ENCODE peak calls at places on chromosomes 3 and 15, in eight cellular contexts. One of them, this sample, is unnamed.

GRCh38 chr3:46368569-46368968 is 2.2 kb upstream of the CCR5 start:
- DNase-seq in stomach: peak
- DNase-seq in heart left ventricle: peak
- DNase-seq in kidney epithelial cell: no peak
- DNase-seq in progenitor cell of endocrine pancreas: no peak
- DNase-seq in IMR-90: no peak
- DNase-seq in breast epithelium: no peak
- DNase-seq in B cell: peak
- DNase-seq in this sample: peak

GRCh38 chr3:134364061-134364935 is 9.9 kb downstream of the AMOTL2 start:
- DNase-seq in IMR-90: peak
- DNase-seq in heart left ventricle: peak
- DNase-seq in breast epithelium: peak
- DNase-seq in B cell: no peak
- DNase-seq in progenitor cell of endocrine pancreas: peak
- DNase-seq in kidney epithelial cell: peak
- DNase-seq in stomach: peak
- DNase-seq in this sample: peak

GRCh38 chr3:100045696-100046095 is 68.6 kb downstream of the FILIP1L start:
- DNase-seq in progenitor cell of endocrine pancreas: no peak
- DNase-seq in kidney epithelial cell: no peak
- DNase-seq in B cell: no peak
- DNase-seq in heart left ventricle: peak
- DNase-seq in IMR-90: peak
- DNase-seq in breast epithelium: no peak
- DNase-seq in stomach: no peak
- DNase-seq in this sample: peak

GRCh38 chr3:4866841-4867240 is 112.4 kb upstream of the BHLHE40 start:
- DNase-seq in heart left ventricle: no peak
- DNase-seq in kidney epithelial cell: no peak
- DNase-seq in progenitor cell of endocrine pancreas: no peak
- DNase-seq in stomach: no peak
- DNase-seq in IMR-90: peak
- DNase-seq in breast epithelium: no peak
- DNase-seq in B cell: no peak
- DNase-seq in this sample: no peak

GRCh38 chr3:128584412-128585020 is 66.1 kb downstream of the RPN1 start:
- DNase-seq in stomach: peak
- DNase-seq in IMR-90: peak
- DNase-seq in heart left ventricle: peak
- DNase-seq in B cell: peak
- DNase-seq in progenitor cell of endocrine pancreas: peak
- DNase-seq in breast epithelium: peak
- DNase-seq in kidney epithelial cell: peak
- DNase-seq in this sample: no peak

GRCh38 chr3:64575211-64575844 is 112.5 kb downstream of the ADAMTS9 start:
- DNase-seq in B cell: no peak
- DNase-seq in heart left ventricle: no peak
- DNase-seq in kidney epithelial cell: no peak
- DNase-seq in breast epithelium: no peak
- DNase-seq in stomach: no peak
- DNase-seq in progenitor cell of endocrine pancreas: no peak
- DNase-seq in IMR-90: peak
- DNase-seq in this sample: no peak

GRCh38 chr3:8482960-8483665 is 18.5 kb upstream of the LMCD1 start:
- DNase-seq in stomach: peak
- DNase-seq in B cell: no peak
- DNase-seq in breast epithelium: peak
- DNase-seq in IMR-90: peak
- DNase-seq in kidney epithelial cell: peak
- DNase-seq in progenitor cell of endocrine pancreas: no peak
- DNase-seq in heart left ventricle: peak
- DNase-seq in this sample: no peak

GRCh38 chr3:157816296-157816695 is 289.9 kb downstream of the SHOX2 start:
- DNase-seq in breast epithelium: no peak
- DNase-seq in stomach: no peak
- DNase-seq in B cell: no peak
- DNase-seq in heart left ventricle: no peak
- DNase-seq in progenitor cell of endocrine pancreas: no peak
- DNase-seq in IMR-90: no peak
- DNase-seq in kidney epithelial cell: no peak
- DNase-seq in this sample: no peak

GRCh38 chr3:189142527-189142926 is 29.2 kb upstream of the TPRG1 start:
- DNase-seq in progenitor cell of endocrine pancreas: no peak
- DNase-seq in stomach: no peak
- DNase-seq in kidney epithelial cell: no peak
- DNase-seq in heart left ventricle: no peak
- DNase-seq in breast epithelium: no peak
- DNase-seq in B cell: no peak
- DNase-seq in IMR-90: no peak
- DNase-seq in this sample: no peak

GRCh38 chr15:57559875-57560274 is 31.8 kb upstream of the MYZAP start:
- DNase-seq in IMR-90: no peak
- DNase-seq in heart left ventricle: peak
- DNase-seq in kidney epithelial cell: no peak
- DNase-seq in breast epithelium: peak
- DNase-seq in progenitor cell of endocrine pancreas: peak
- DNase-seq in stomach: peak
- DNase-seq in B cell: peak
- DNase-seq in this sample: no peak

GRCh38 chr3:52441122-52441771 is 3.7 kb downstream of the SEMA3G start:
- DNase-seq in breast epithelium: no peak
- DNase-seq in heart left ventricle: no peak
- DNase-seq in IMR-90: no peak
- DNase-seq in stomach: no peak
- DNase-seq in progenitor cell of endocrine pancreas: no peak
- DNase-seq in B cell: no peak
- DNase-seq in kidney epithelial cell: no peak
- DNase-seq in this sample: no peak

DNA sequence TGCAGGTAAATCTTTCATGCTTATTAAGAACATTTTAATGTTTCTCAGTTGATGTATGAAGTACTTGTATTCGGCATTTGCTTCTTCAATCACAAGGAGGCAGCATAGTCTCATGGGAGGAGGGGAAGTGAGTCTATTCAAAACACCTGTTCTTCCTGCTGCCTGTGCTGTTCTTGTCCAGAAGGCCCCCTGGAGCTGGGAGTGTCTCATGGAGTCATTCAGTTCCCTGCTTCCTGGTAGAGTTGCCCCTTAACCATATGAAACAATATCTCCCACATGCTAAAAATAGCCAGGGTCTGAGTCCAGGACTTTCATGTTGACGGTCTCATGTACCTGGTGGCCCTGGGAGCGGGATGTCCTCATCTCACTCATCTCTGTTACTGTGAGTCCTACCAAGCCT is 15.5 kb upstream of the PPP1R2 start:
- DNase-seq in breast epithelium: no peak
- DNase-seq in IMR-90: peak
- DNase-seq in kidney epithelial cell: no peak
- DNase-seq in B cell: peak
- DNase-seq in progenitor cell of endocrine pancreas: no peak
- DNase-seq in stomach: no peak
- DNase-seq in heart left ventricle: no peak
- DNase-seq in this sample: no peak
- TF ChIP-seq CTCF in breast epithelium: no peak
- TF ChIP-seq CTCF in IMR-90: peak
- TF ChIP-seq CTCF in kidney epithelial cell: peak
- TF ChIP-seq CTCF in B cell: peak
- TF ChIP-seq CTCF in progenitor cell of endocrine pancreas: peak
- TF ChIP-seq CTCF in stomach: peak
- TF ChIP-seq CTCF in heart left ventricle: peak
- TF ChIP-seq CTCF in this sample: no peak

GRCh38 chr3:61172684-61173083 is 78.6 kb downstream of the FHIT start:
- DNase-seq in heart left ventricle: no peak
- DNase-seq in stomach: no peak
- DNase-seq in B cell: no peak
- DNase-seq in kidney epithelial cell: no peak
- DNase-seq in IMR-90: no peak
- DNase-seq in breast epithelium: no peak
- DNase-seq in progenitor cell of endocrine pancreas: no peak
- DNase-seq in this sample: no peak
- TF ChIP-seq CTCF in heart left ventricle: peak
- TF ChIP-seq CTCF in stomach: no peak
- TF ChIP-seq CTCF in B cell: no peak
- TF ChIP-seq CTCF in kidney epithelial cell: peak
- TF ChIP-seq CTCF in IMR-90: no peak
- TF ChIP-seq CTCF in breast epithelium: no peak
- TF ChIP-seq CTCF in progenitor cell of endocrine pancreas: peak
- TF ChIP-seq CTCF in this sample: no peak

GRCh38 chr3:59515936-59516335 is 466.1 kb upstream of the CFAP20DC start:
- DNase-seq in B cell: no peak
- DNase-seq in breast epithelium: no peak
- DNase-seq in heart left ventricle: no peak
- DNase-seq in kidney epithelial cell: no peak
- DNase-seq in progenitor cell of endocrine pancreas: no peak
- DNase-seq in stomach: no peak
- DNase-seq in IMR-90: no peak
- DNase-seq in this sample: no peak
- TF ChIP-seq CTCF in B cell: no peak
- TF ChIP-seq CTCF in breast epithelium: no peak
- TF ChIP-seq CTCF in heart left ventricle: no peak
- TF ChIP-seq CTCF in kidney epithelial cell: no peak
- TF ChIP-seq CTCF in progenitor cell of endocrine pancreas: no peak
- TF ChIP-seq CTCF in stomach: no peak
- TF ChIP-seq CTCF in IMR-90: no peak
- TF ChIP-seq CTCF in this sample: no peak

GRCh38 chr3:40973141-40973540 is 226.2 kb upstream of the CTNNB1 start:
- DNase-seq in IMR-90: no peak
- DNase-seq in kidney epithelial cell: no peak
- DNase-seq in B cell: no peak
- DNase-seq in progenitor cell of endocrine pancreas: no peak
- DNase-seq in breast epithelium: no peak
- DNase-seq in heart left ventricle: no peak
- DNase-seq in stomach: no peak
- DNase-seq in this sample: no peak

GRCh38 chr3:40972350-40972749 is 227.0 kb upstream of the CTNNB1 start:
- DNase-seq in breast epithelium: no peak
- DNase-seq in heart left ventricle: no peak
- DNase-seq in kidney epithelial cell: no peak
- DNase-seq in IMR-90: no peak
- DNase-seq in B cell: no peak
- DNase-seq in progenitor cell of endocrine pancreas: no peak
- DNase-seq in stomach: no peak
- DNase-seq in this sample: no peak

GRCh38 chr3:40969341-40969740 is 230.0 kb upstream of the CTNNB1 start:
- DNase-seq in B cell: no peak
- DNase-seq in kidney epithelial cell: no peak
- DNase-seq in breast epithelium: no peak
- DNase-seq in progenitor cell of endocrine pancreas: no peak
- DNase-seq in heart left ventricle: no peak
- DNase-seq in IMR-90: no peak
- DNase-seq in stomach: no peak
- DNase-seq in this sample: no peak

GRCh38 chr3:40970067-40970466 is 229.2 kb upstream of the CTNNB1 start:
- DNase-seq in B cell: no peak
- DNase-seq in breast epithelium: no peak
- DNase-seq in IMR-90: no peak
- DNase-seq in progenitor cell of endocrine pancreas: no peak
- DNase-seq in heart left ventricle: no peak
- DNase-seq in kidney epithelial cell: no peak
- DNase-seq in stomach: no peak
- DNase-seq in this sample: no peak

GRCh38 chr3:40971191-40972168 is 227.8 kb upstream of the CTNNB1 start:
- DNase-seq in kidney epithelial cell: peak
- DNase-seq in breast epithelium: peak
- DNase-seq in stomach: peak
- DNase-seq in IMR-90: peak
- DNase-seq in B cell: peak
- DNase-seq in heart left ventricle: peak
- DNase-seq in progenitor cell of endocrine pancreas: no peak
- DNase-seq in this sample: no peak
- TF ChIP-seq CTCF in kidney epithelial cell: no peak
- TF ChIP-seq CTCF in breast epithelium: peak
- TF ChIP-seq CTCF in stomach: no peak
- TF ChIP-seq CTCF in IMR-90: no peak
- TF ChIP-seq CTCF in B cell: no peak
- TF ChIP-seq CTCF in heart left ventricle: no peak
- TF ChIP-seq CTCF in progenitor cell of endocrine pancreas: no peak
- TF ChIP-seq CTCF in this sample: no peak

DNA sequence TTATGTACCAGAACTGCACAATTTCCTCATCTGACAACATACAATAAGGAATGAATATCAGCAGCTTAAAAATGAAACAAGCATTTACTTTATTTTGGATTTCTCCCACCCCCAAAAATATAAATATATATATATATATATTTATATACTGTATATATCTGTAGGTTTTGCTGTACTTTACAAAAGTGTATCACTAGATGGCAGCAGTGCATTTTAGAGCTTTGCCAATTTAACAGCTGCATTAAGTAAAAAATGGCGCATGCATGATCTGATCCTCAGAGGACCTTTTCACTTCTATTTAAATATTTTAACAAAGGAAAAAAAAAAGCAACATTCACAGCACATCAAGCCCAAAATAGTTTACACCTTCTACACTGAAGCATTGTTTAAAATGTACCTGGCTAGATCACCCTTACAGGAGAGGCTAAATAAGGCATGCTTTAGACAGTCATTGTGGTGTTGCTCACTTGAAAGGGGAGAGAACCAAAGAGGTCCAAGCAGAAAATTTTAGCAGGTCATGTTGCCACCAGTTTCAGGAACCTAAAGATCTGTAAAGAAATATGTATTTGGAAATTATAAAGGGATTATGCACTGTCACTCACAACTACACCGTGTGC is 72.6 kb downstream of the NPTN start:
- DNase-seq in stomach: no peak
- DNase-seq in IMR-90: peak
- DNase-seq in kidney epithelial cell: peak
- DNase-seq in progenitor cell of endocrine pancreas: no peak
- DNase-seq in heart left ventricle: no peak
- DNase-seq in B cell: peak
- DNase-seq in breast epithelium: no peak
- DNase-seq in this sample: no peak
- TF ChIP-seq CTCF in stomach: no peak
- TF ChIP-seq CTCF in IMR-90: peak
- TF ChIP-seq CTCF in kidney epithelial cell: peak
- TF ChIP-seq CTCF in progenitor cell of endocrine pancreas: peak
- TF ChIP-seq CTCF in heart left ventricle: peak
- TF ChIP-seq CTCF in B cell: peak
- TF ChIP-seq CTCF in breast epithelium: no peak
- TF ChIP-seq CTCF in this sample: peak

This sample was measured in esophagus squamous epithelium.